ENCODE peak calls at places on chromosomes 3 and 15, in five cellular contexts. D, H, O, R and J are unnamed samples.

GRCh38 chr3:143536817-143537535 is 311.3 kb downstream of the SLC9A9 start:
- DNase-seq in D (no peak), H (peak; percentile 78), O (no peak), R (no peak), J (no peak)

GRCh38 chr3:57675530-57675929 is 17.3 kb downstream of the DENND6A start:
- DNase-seq in D (no peak), H (no peak), O (no peak), R (no peak), J (no peak)

GRCh38 chr3:13025090-13025489 is 48.1 kb downstream of the IQSEC1 start:
- DNase-seq in D (no peak), H (peak; percentile 61), O (no peak), R (no peak), J (peak; percentile 79)

GRCh38 chr3:138187296-138188012 is at the start of gene ARMC8:
- DNase-seq in D (no peak), H (peak; percentile 91), O (peak; percentile 82), R (no peak), J (peak; percentile 56)

GRCh38 chr3:185656321-185656840 is 70.3 kb downstream of the SENP2 start:
- DNase-seq in D (no peak), H (peak; percentile 99), O (no peak), R (peak; percentile 95), J (no peak)

GRCh38 chr3:71285086-71285485 is 298.4 kb downstream of the FOXP1 start:
- DNase-seq in D (no peak), H (no peak), O (no peak), R (no peak), J (no peak)

GRCh38 chr3:156619376-156619775 is 55.0 kb upstream of the TIPARP start:
- DNase-seq in D (no peak), H (no peak), O (no peak), R (peak; percentile 6), J (no peak)

GRCh38 chr3:181302960-181303359 is 313.4 kb upstream of the DNAJC19 start:
- DNase-seq in D (no peak), H (no peak), O (no peak), R (no peak), J (no peak)

GRCh38 chr3:87437765-87438164 is 161.4 kb upstream of the POU1F1 start:
- DNase-seq in D (no peak), H (no peak), O (no peak), R (peak; percentile 30), J (no peak)
- H2AFZ ChIP-seq in D (no peak overlapping the region), H (no peak overlapping the region), O (no peak overlapping the region), R (peak overlapping the region; percentile 30), J (peak overlapping the region; percentile 48)

DNA sequence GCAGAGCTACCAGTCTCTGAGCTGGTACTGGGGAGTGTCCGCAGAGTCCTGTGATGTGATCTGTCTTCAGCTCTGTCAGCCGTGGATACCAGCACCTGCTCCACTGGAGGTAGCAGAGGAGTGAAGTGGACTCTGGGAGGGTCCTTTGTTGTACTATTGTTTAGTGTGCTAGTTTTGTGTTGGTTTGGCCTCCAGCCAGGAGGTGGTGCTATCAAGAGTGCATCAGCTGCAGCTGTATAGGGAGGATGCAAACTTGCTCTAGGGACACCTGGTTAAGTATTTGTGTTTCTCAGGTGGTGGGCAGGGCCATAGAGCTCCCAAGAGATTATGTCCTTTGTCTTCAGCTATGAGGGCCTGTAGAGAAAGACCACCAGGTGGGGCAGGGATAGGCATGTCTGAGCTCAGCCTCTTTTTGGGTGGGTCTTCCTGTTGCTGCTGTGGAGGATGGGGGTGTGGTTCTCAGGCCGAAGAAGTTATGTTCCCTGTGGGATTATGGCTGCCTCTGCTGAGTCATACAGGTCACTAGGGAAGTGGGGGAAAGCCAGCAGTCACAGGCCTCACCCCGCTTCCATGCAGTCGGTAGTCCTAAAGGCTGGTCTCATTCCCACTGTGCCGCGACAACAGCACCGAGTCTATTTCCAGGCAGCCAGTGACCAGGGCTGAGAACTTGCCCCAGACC is 443.2 kb upstream of the TBL1XR1 start:
- DNase-seq in D (no peak), H (peak; percentile 8), O (no peak), R (no peak), J (no peak)
- H3K4me1 ChIP-seq in D (no peaks in the 10 kb centered on the region), H (no peaks in the 10 kb centered on the region), O (peaks cover 9% of the 10 kb centered on the region), R (no peaks in the 10 kb centered on the region), J (no peaks in the 10 kb centered on the region)

GRCh38 chr15:100132309-100132708 is 209.5 kb downstream of the ADAMTS17 start:
- DNase-seq in D (no peak), H (no peak), O (no peak), R (no peak), J (no peak)

GRCh38 chr15:100133981-100134711 is 207.6 kb downstream of the ADAMTS17 start:
- DNase-seq in D (no peak), H (no peak), O (no peak), R (no peak), J (no peak)

GRCh38 chr15:100133001-100133400 is 208.8 kb downstream of the ADAMTS17 start:
- DNase-seq in D (no peak), H (no peak), O (peak; percentile 22), R (no peak), J (no peak)

GRCh38 chr15:100129677-100130076 is 212.1 kb downstream of the ADAMTS17 start:
- DNase-seq in D (no peak), H (no peak), O (no peak), R (no peak), J (no peak)

DNA sequence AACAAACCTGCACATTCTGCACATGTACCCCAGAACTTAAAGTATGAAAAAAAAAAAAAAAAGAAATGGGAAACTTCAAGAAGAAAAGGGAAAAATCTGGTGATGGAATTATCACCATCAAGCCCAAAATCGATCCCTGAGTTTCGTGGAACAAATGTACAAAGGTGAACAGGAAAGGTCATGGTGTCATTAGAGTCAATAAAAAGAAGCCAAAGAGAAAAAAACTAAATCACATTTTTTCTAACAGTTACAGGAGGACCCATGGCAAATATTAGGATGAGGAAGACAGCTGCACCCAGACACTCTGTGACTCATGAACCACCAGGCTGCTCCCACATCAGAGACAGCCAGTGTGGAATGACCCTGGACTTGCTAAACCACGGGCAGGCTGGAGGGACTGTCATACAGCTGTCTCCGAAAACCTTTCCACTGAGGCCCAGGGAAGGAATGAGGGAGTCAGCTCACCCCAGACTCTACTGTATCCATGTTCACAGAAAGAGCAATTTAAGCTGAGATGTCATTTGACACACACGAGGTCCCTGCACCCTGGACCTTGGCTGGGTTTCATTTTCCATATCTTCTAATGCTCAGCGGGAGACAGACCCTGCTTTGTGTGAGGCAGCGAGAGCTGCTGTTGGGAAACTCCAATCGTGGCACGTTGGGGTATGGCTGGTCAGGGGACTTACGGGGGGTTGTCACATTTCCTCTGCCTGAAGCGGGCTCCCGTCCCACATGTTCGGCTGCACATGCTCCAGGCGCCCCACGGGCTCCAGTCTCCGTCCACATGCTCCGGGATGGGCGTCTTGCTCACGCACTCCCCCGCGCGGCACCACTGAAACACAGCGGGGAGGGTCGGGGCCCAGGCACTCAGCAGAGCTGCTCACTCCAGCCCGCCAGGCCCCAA is 210.2 kb downstream of the ADAMTS17 start:
- DNase-seq in D (no peak), H (peak; percentile 59), O (peak; percentile 49), R (peak; percentile 25), J (no peak)
- H2AFZ ChIP-seq in D (no peak overlapping the region), H (peak overlapping the region; percentile 57), O (no peak overlapping the region), R (peak overlapping the region; percentile 8), J (no peak overlapping the region)

DNA sequence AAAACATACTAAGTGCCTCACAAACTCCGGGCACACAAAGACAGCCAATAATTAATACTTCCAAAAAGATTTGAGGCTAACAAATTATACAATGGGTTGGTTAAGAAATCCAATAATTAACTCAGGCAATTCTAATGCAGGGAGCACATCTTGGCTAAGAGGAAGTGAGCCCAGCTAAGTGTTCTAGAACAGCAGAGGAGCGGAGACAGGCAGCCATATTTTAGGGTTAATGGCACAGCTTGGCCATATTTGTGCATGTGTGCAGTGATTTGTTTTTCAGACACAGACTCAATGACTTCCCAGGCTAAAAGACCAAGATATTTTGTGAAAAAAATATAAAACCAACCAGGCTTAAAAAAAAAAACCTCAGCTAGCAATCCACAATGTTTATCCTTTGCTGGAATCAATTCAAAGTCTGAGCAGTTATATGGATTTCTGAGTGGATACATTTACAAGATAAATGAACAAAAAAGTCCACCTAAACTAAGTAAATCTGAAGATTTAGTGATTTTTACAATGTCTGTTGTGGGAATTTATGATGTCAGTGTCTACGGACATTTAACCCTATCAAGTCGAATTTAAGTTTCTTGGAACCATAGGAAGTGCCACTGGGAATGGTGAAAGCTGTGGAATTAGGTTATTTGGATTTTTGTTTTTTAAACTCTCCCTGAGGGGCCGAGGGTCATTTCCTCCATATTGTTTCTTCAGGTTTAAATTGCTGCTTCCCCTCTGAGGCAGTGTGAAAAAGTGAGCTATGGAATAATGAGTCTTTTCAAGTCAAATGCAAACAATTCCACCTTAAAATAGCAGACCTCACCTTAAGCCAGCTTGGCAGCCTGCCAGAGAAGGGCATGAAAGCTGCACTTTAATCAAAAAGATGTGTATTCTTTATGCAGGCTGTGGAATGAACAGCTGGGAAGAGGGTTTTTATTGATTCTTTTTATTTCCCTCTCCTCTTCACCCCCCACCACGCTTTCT is 413.7 kb upstream of the TBL1XR1 start:
- DNase-seq in D (no peak), H (peak; percentile 65), O (no peak), R (peak; percentile 83), J (peak; percentile 44)
- H3K4me1 ChIP-seq in D (no peaks in the 10 kb centered on the region), H (peaks cover 3% of the 10 kb centered on the region), O (peaks cover 16% of the 10 kb centered on the region), R (peaks cover 9% of the 10 kb centered on the region), J (peaks cover 49% of the 10 kb centered on the region)